ENCODE peak calls at places on chromosome 15, in five cellular contexts. L is astrocyte, S is K562, O is ovary, H is pancreas. T is an unnamed sample. For H3K36me3, the result is how much of the 10 kb centered on the place peaks cover.

GRCh38 chr15:41025393-41025792 is 72.1 kb downstream of the CHAC1 start:
- DNase-seq in H (no peak), L (no peak), O (no peak), S (no peak), T (no peak)

GRCh38 chr15:45921376-45921775 is 286.5 kb downstream of the SQOR start:
- DNase-seq in O (no peak), S (no peak), H (no peak), L (no peak), T (no peak)

GRCh38 chr15:99537344-99537743 is 28.4 kb upstream of the MEF2A start:
- DNase-seq in S (no peak), H (no peak), L (peak), O (no peak), T (no peak)

GRCh38 chr15:93584021-93584420 is 495.0 kb upstream of the RGMA start:
- DNase-seq in S (no peak), L (no peak), O (peak), H (no peak), T (no peak)

GRCh38 chr15:63236272-63236671 is 41.1 kb upstream of the APH1B start:
- DNase-seq in H (no peak), L (peak), O (no peak), S (no peak), T (no peak)

GRCh38 chr15:27170866-27171265 is 199.9 kb downstream of the GABRG3 start:
- DNase-seq in L (no peak), H (no peak), O (no peak), S (no peak), T (no peak)

GRCh38 chr15:77282333-77282732 is 137.6 kb downstream of the PEAK1 start:
- DNase-seq in S (no peak), O (no peak), L (peak), H (no peak), T (no peak)

GRCh38 chr15:49023354-49023753 is 22.9 kb downstream of the SECISBP2L start:
- DNase-seq in O (no peak), L (no peak), H (no peak), S (no peak), T (no peak)

GRCh38 chr15:99085413-99086326 is 19.2 kb upstream of the SYNM start:
- DNase-seq in L (peak), S (no peak), H (no peak), O (no peak), T (no peak)

GRCh38 chr15:41727143-41727542 is 47.1 kb upstream of the MAPKBP1 start:
- DNase-seq in S (no peak), H (no peak), O (no peak), L (peak), T (no peak)

GRCh38 chr15:89880727-89881126 is 13.1 kb downstream of the AP3S2 start:
- DNase-seq in H (no peak), S (no peak), L (no peak), O (no peak), T (no peak)

GRCh38 chr15:28984421-28985375 is 98.9 kb downstream of the APBA2 start:
- DNase-seq in L (peak), S (no peak), O (peak), H (no peak), T (peak)

GRCh38 chr15:63890617-63891016 is 56.9 kb upstream of the HERC1 start:
- DNase-seq in H (no peak), L (no peak), O (no peak), S (no peak), T (no peak)

GRCh38 chr15:31306426-31307269 is 20.0 kb upstream of the KLF13 start:
- DNase-seq in S (no peak), L (peak), O (no peak), H (peak), T (no peak)

GRCh38 chr15:29518442-29518841 is 248.8 kb upstream of the NSMCE3 start:
- DNase-seq in L (no peak), H (no peak), S (no peak), O (no peak), T (no peak)

GRCh38 chr15:39511000-39511914 is 69.6 kb upstream of the THBS1 start:
- DNase-seq in H (no peak), S (peak), L (peak), O (peak), T (no peak)

GRCh38 chr15:54519577-54519976 is 541.3 kb downstream of the UNC13C start:
- DNase-seq in S (no peak), O (no peak), H (no peak), L (no peak), T (no peak)

GRCh38 chr15:38401101-38401500 is 52.8 kb upstream of the FAM98B start:
- DNase-seq in O (no peak), L (peak), H (no peak), S (no peak), T (no peak)

GRCh38 chr15:48823237-48823636 is 12.4 kb upstream of the CEP152 start:
- DNase-seq in O (no peak), S (no peak), H (no peak), L (peak), T (no peak)

GRCh38 chr15:53835309-53835708 is 75.8 kb upstream of the WDR72 start:
- DNase-seq in S (no peak), H (no peak), L (no peak), O (no peak), T (no peak)

GRCh38 chr15:51874751-51875644 is 45.5 kb downstream of the TMOD3 start:
- DNase-seq in S (peak), H (no peak), O (no peak), L (peak), T (no peak)

GRCh38 chr15:64912379-64912778 is 677 bp downstream of the ANKDD1A start:
- DNase-seq in S (no peak), H (no peak), O (no peak), L (no peak), T (no peak)

GRCh38 chr15:78057803-78058202 is 19.7 kb downstream of the TBC1D2B start:
- DNase-seq in L (no peak), H (no peak), S (no peak), O (no peak), T (no peak)

GRCh38 chr15:99564221-99565030 is 1.4 kb upstream of the MEF2A start:
- DNase-seq in O (peak), S (no peak), L (peak), H (no peak), T (no peak)

GRCh38 chr15:94229591-94230365 is 1.6 kb upstream of the MCTP2 start:
- DNase-seq in S (no peak), L (no peak), H (no peak), O (no peak), T (no peak)

GRCh38 chr15:29400701-29401100 is 131.1 kb upstream of the NSMCE3 start:
- DNase-seq in H (no peak), L (no peak), S (no peak), O (no peak), T (no peak)

GRCh38 chr15:46786886-46787285 is 930.4 kb upstream of the SEMA6D start:
- DNase-seq in H (no peak), S (no peak), L (no peak), O (no peak), T (peak)

GRCh38 chr15:40100947-40101905 is 7.5 kb downstream of the BMF start:
- DNase-seq in L (no peak), O (no peak), S (no peak), H (no peak), T (no peak)

GRCh38 chr15:36769110-36769509 is 189.7 kb downstream of the CDIN1 start:
- DNase-seq in S (no peak), L (peak), H (no peak), O (no peak), T (no peak)

GRCh38 chr15:41940441-41940857 is 31.9 kb downstream of the EHD4 start:
- DNase-seq in L (peak), S (no peak), H (no peak), O (no peak), T (no peak)

GRCh38 chr15:41935566-41936020 is 36.8 kb downstream of the EHD4 start:
- DNase-seq in L (no peak), O (no peak), S (no peak), H (no peak), T (no peak)

GRCh38 chr15:89362203-89363101 is 27.8 kb upstream of the POLG start:
- DNase-seq in L (no peak), S (peak), H (peak), O (no peak), T (peak)

GRCh38 chr15:75943246-75943645 is 39.6 kb downstream of the FBXO22 start:
- DNase-seq in O (no peak), H (no peak), L (no peak), S (no peak), T (no peak)

DNA sequence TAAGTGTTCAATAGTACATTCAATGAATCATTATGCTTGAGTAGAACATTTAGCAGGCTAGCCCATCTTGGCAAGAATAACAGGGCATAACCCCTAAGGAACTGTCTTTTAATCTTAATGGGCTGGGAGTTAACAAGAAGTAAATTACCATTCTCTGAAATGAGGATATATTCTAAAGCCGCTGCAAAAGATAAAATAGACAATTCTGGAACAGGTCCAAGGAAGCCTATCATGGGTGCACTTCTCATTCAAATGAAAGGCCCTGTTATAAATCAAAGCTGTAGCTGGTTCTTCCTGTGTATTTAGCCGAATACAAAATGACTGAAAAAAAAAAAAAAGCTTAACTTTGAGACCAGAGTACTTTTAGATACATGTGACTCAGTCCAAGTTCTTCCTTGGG is 15.6 kb downstream of the MTHFS start:
- DNase-seq in L (no peak), S (no peak), H (no peak), O (no peak), T (no peak)
- H3K36me3 ChIP-seq in L (under half), S (half or more), H (under half), O (under half), T (under half)

GRCh38 chr15:74780523-74780982 is 1.3 kb upstream of the CSK start:
- DNase-seq in O (no peak), H (no peak), S (no peak), L (no peak), T (no peak)
- H3K4me3 ChIP-seq in O (no peak), H (no peak), S (no peak), L (no peak), T (no peak)

GRCh38 chr15:82051664-82052063 is 5.8 kb upstream of the MEX3B start:
- DNase-seq in L (peak), S (no peak), H (no peak), O (no peak), T (no peak)
- TF ChIP-seq CTCF in L (no peak), S (peak), H (no peak), O (no peak), T (no peak)

DNA sequence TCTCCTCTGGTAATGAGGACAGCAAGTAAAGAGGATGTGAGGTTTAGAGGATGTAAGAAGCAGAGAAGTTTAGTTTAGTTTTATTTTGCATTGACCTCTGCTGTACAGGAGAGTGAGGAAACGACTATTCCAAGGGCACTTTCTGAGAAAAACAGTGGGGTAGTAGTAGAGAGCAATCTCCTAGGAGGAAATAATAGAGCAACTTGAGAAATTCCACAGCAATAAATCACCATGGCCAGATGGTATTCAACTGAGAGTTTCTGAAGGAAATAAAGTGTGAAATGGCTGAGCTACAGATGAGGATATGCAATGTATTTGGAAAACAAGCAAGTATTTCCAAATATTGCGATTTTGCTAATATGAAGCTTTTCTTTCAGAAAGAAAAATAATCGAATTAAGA is 118.9 kb downstream of the DPH6 start:
- DNase-seq in H (no peak), L (peak), S (no peak), O (no peak), T (no peak)
- H3K36me3 ChIP-seq in H (under half), L (under half), S (under half), O (under half), T (under half)

GRCh38 chr15:101024709-101025108 is 105.6 kb downstream of the LRRK1 start:
- DNase-seq in L (no peak), H (no peak), O (no peak), S (no peak), T (no peak)
- H3K4me3 ChIP-seq in L (no peak), H (no peak), O (no peak), S (no peak), T (no peak)

GRCh38 chr15:90886291-90886614 is 1.9 kb downstream of the FES start:
- DNase-seq in L (no peak), H (no peak), O (no peak), S (no peak), T (no peak)
- TF ChIP-seq CTCF in L (no peak), H (no peak), O (no peak), S (no peak), T (no peak)

GRCh38 chr15:61521961-61522360 is 292.9 kb upstream of the RORA start:
- DNase-seq in S (no peak), L (no peak), H (no peak), O (no peak), T (no peak)

GRCh38 chr15:61519296-61519695 is 290.2 kb upstream of the RORA start:
- DNase-seq in S (no peak), L (no peak), O (no peak), H (no peak), T (no peak)

GRCh38 chr15:61524091-61524490 is 295.0 kb upstream of the RORA start:
- DNase-seq in S (no peak), H (no peak), O (no peak), L (no peak), T (no peak)

GRCh38 chr15:61518191-61518950 is 289.3 kb upstream of the RORA start:
- DNase-seq in O (no peak), S (no peak), L (no peak), H (no peak), T (no peak)

GRCh38 chr15:61522375-61522774 is 293.3 kb upstream of the RORA start:
- DNase-seq in H (no peak), L (no peak), S (no peak), O (no peak), T (no peak)
- H3K36me3 ChIP-seq in H (under half), L (under half), S (under half), O (under half), T (under half)

GRCh38 chr15:85708402-85708932 is 86.3 kb downstream of the KLHL25 start:
- DNase-seq in S (no peak), O (no peak), L (peak), H (no peak), T (no peak)

GRCh38 chr15:85709250-85709649 is 85.5 kb downstream of the KLHL25 start:
- DNase-seq in H (no peak), L (no peak), S (no peak), O (no peak), T (no peak)

GRCh38 chr15:85706779-85707518 is 87.8 kb downstream of the KLHL25 start:
- DNase-seq in H (no peak), O (no peak), S (no peak), L (peak), T (no peak)

GRCh38 chr15:85710340-85710842 is 84.3 kb downstream of the KLHL25 start:
- DNase-seq in H (no peak), O (no peak), L (no peak), S (no peak), T (no peak)

GRCh38 chr15:85707519-85708338 is 87.0 kb downstream of the KLHL25 start:
- DNase-seq in L (peak), S (no peak), H (no peak), O (no peak), T (no peak)
- H3K4me3 ChIP-seq in L (no peak), S (no peak), H (peak), O (no peak), T (no peak)

GRCh38 chr15:83793069-83793468 is 139.1 kb downstream of the ADAMTSL3 start:
- DNase-seq in O (no peak), S (no peak), L (no peak), H (no peak), T (no peak)

DNA sequence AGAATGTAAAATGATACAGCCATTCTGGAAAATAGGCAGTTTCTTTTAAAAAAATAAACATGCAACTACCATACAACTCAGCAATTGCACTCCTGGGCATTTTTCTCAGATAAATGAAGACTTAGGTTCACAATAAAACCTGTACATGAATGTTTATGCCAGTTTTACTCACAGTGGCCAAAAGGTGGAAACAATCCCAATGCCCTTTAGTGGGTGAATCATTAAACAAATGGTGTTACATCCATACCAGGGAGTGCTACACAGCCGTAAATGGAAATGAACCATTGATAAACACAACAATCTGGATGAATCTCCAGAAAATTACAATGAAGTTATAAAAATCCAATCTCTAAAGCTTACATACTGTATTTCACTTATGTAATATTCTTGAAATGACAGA is 140.3 kb downstream of the ADAMTSL3 start:
- DNase-seq in S (no peak), O (no peak), H (no peak), L (no peak), T (no peak)
- TF ChIP-seq CTCF in S (no peak), O (no peak), H (no peak), L (no peak), T (no peak)

T was measured in WERI-Rb-1.